ENCODE peak calls at places on chromosome 14, in five cellular contexts. One of them, this sample, is unnamed.

GRCh38 chr14:77181603-77182437 is at the start of gene TMEM63C:
- DNase-seq in A549: peak; percentile 88
- DNase-seq in Peyer's patch: peak; percentile 83
- DNase-seq in body of pancreas: peak; percentile 72
- DNase-seq in brain microvascular endothelial cell: no peak
- DNase-seq in this sample: no peak

GRCh38 chr14:54471641-54472040 is 17.1 kb downstream of the GMFB start:
- DNase-seq in brain microvascular endothelial cell: no peak
- DNase-seq in body of pancreas: no peak
- DNase-seq in Peyer's patch: no peak
- DNase-seq in A549: no peak
- DNase-seq in this sample: no peak

GRCh38 chr14:22047105-22047504 is 373.5 kb upstream of the OR4E1 start:
- DNase-seq in Peyer's patch: no peak
- DNase-seq in brain microvascular endothelial cell: no peak
- DNase-seq in body of pancreas: no peak
- DNase-seq in A549: peak; percentile 31
- DNase-seq in this sample: no peak

GRCh38 chr14:60226296-60226695 is 22.7 kb upstream of the PPM1A start:
- DNase-seq in body of pancreas: no peak
- DNase-seq in brain microvascular endothelial cell: no peak
- DNase-seq in Peyer's patch: no peak
- DNase-seq in A549: no peak
- DNase-seq in this sample: no peak

GRCh38 chr14:61484826-61485584 is 163.6 kb downstream of the PRKCH start:
- DNase-seq in body of pancreas: peak; percentile 74
- DNase-seq in brain microvascular endothelial cell: no peak
- DNase-seq in A549: no peak
- DNase-seq in Peyer's patch: no peak
- DNase-seq in this sample: no peak

GRCh38 chr14:56754966-56755365 is 55.3 kb downstream of the OTX2 start:
- DNase-seq in Peyer's patch: no peak
- DNase-seq in A549: no peak
- DNase-seq in brain microvascular endothelial cell: no peak
- DNase-seq in body of pancreas: no peak
- DNase-seq in this sample: no peak

GRCh38 chr14:64209428-64210165 is 84.6 kb downstream of the ESR2 start:
- DNase-seq in Peyer's patch: peak; percentile 86
- DNase-seq in body of pancreas: no peak
- DNase-seq in brain microvascular endothelial cell: no peak
- DNase-seq in A549: no peak
- DNase-seq in this sample: peak; percentile 32

GRCh38 chr14:92655802-92656201 is 92.6 kb downstream of the LGMN start:
- DNase-seq in A549: no peak
- DNase-seq in body of pancreas: no peak
- DNase-seq in brain microvascular endothelial cell: no peak
- DNase-seq in Peyer's patch: no peak
- DNase-seq in this sample: no peak

GRCh38 chr14:96583605-96584041 is 81.4 kb downstream of the PAPOLA start:
- DNase-seq in brain microvascular endothelial cell: no peak
- DNase-seq in A549: no peak
- DNase-seq in body of pancreas: no peak
- DNase-seq in Peyer's patch: no peak
- DNase-seq in this sample: no peak

GRCh38 chr14:71321556-71322315 is 414.5 kb downstream of the PCNX1 start:
- DNase-seq in body of pancreas: peak; percentile 21
- DNase-seq in brain microvascular endothelial cell: peak; percentile 29
- DNase-seq in Peyer's patch: no peak
- DNase-seq in A549: peak; percentile 12
- DNase-seq in this sample: peak; percentile 36

GRCh38 chr14:75457648-75458165 is 29.9 kb downstream of the JDP2 start:
- DNase-seq in body of pancreas: no peak
- DNase-seq in brain microvascular endothelial cell: no peak
- DNase-seq in Peyer's patch: no peak
- DNase-seq in A549: no peak
- DNase-seq in this sample: no peak

GRCh38 chr14:71399057-71399487 is 491.8 kb downstream of the PCNX1 start:
- DNase-seq in brain microvascular endothelial cell: no peak
- DNase-seq in Peyer's patch: no peak
- DNase-seq in body of pancreas: no peak
- DNase-seq in A549: no peak
- DNase-seq in this sample: no peak

GRCh38 chr14:99730876-99731351 is 46.8 kb downstream of the CYP46A1 start:
- DNase-seq in body of pancreas: peak; percentile 13
- DNase-seq in A549: no peak
- DNase-seq in Peyer's patch: peak; percentile 35
- DNase-seq in brain microvascular endothelial cell: no peak
- DNase-seq in this sample: no peak

GRCh38 chr14:71532349-71532748 is 399.9 kb upstream of the RGS6 start:
- DNase-seq in Peyer's patch: no peak
- DNase-seq in A549: no peak
- DNase-seq in body of pancreas: no peak
- DNase-seq in brain microvascular endothelial cell: peak; percentile 75
- DNase-seq in this sample: no peak

GRCh38 chr14:80468331-80469122 is 257.2 kb upstream of the DIO2 start:
- DNase-seq in A549: peak; percentile 68
- DNase-seq in Peyer's patch: no peak
- DNase-seq in brain microvascular endothelial cell: no peak
- DNase-seq in body of pancreas: no peak
- DNase-seq in this sample: no peak

GRCh38 chr14:91112172-91112571 is 1.7 kb upstream of the DGLUCY start:
- DNase-seq in body of pancreas: no peak
- DNase-seq in A549: no peak
- DNase-seq in brain microvascular endothelial cell: no peak
- DNase-seq in Peyer's patch: no peak
- DNase-seq in this sample: no peak

DNA sequence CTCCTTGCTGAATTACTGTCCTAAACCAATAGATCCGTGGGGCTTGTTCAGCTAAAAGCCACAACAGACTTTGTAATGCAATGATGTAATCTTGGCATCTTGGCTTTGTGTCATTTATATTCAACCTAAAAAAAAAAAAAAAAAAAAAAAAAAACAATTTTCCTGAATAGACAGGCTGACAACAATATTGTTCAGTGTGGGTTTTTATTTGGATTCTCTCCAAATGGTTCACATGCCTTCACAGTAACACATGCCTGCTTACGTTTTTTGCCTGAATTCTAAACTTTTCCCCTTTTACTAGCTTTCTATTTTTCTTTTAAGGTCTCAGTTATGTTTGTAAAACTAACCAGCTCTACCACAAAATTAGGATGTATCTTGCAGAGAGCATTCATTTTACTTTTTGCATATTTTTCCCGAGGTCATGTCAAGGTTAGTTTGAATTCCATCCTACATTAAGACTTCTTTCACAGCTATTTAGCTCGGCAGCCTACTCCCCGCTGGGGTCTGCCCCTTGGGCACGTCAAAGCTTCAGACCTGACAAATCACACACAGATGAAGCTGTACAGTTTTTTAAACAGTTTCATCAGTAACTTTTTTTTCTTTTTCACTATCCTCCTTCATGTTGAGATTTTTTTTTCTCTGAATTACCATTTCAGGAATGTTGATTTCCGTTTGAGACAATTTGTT is 213.7 kb upstream of the NPAS3 start:
- DNase-seq in A549: no peak
- DNase-seq in Peyer's patch: no peak
- DNase-seq in brain microvascular endothelial cell: peak; percentile 94
- DNase-seq in body of pancreas: no peak
- DNase-seq in this sample: peak; percentile 66
- H3K4me3 ChIP-seq in A549: no peak overlapping the region
- H3K4me3 ChIP-seq in Peyer's patch: no peak overlapping the region
- H3K4me3 ChIP-seq in brain microvascular endothelial cell: peak overlapping the region; percentile 39
- H3K4me3 ChIP-seq in body of pancreas: no peak overlapping the region
- H3K4me3 ChIP-seq in this sample: peak overlapping the region; percentile 26

GRCh38 chr14:20482382-20482781 is 13.2 kb downstream of the PNP start:
- DNase-seq in A549: no peak
- DNase-seq in body of pancreas: no peak
- DNase-seq in brain microvascular endothelial cell: no peak
- DNase-seq in Peyer's patch: no peak
- DNase-seq in this sample: no peak

GRCh38 chr14:20472566-20473206 is 3.5 kb downstream of the PNP start:
- DNase-seq in A549: no peak
- DNase-seq in body of pancreas: no peak
- DNase-seq in brain microvascular endothelial cell: no peak
- DNase-seq in Peyer's patch: no peak
- DNase-seq in this sample: no peak

GRCh38 chr14:20476795-20477194 is 7.6 kb downstream of the PNP start:
- DNase-seq in body of pancreas: no peak
- DNase-seq in A549: no peak
- DNase-seq in Peyer's patch: no peak
- DNase-seq in brain microvascular endothelial cell: no peak
- DNase-seq in this sample: no peak

GRCh38 chr14:20478915-20479314 is 9.7 kb downstream of the PNP start:
- DNase-seq in body of pancreas: no peak
- DNase-seq in A549: no peak
- DNase-seq in brain microvascular endothelial cell: no peak
- DNase-seq in Peyer's patch: no peak
- DNase-seq in this sample: no peak

GRCh38 chr14:20477211-20477876 is 8.1 kb downstream of the PNP start:
- DNase-seq in brain microvascular endothelial cell: peak; percentile 83
- DNase-seq in body of pancreas: peak; percentile 44
- DNase-seq in Peyer's patch: no peak
- DNase-seq in A549: no peak
- DNase-seq in this sample: no peak
- TF ChIP-seq CTCF in brain microvascular endothelial cell: no peak
- TF ChIP-seq CTCF in body of pancreas: no peak
- TF ChIP-seq CTCF in Peyer's patch: no peak
- TF ChIP-seq CTCF in A549: no peak
- TF ChIP-seq CTCF in this sample: no peak

GRCh38 chr14:34536951-34537676 is 2.4 kb downstream of the EAPP start:
- DNase-seq in brain microvascular endothelial cell: peak; percentile 89
- DNase-seq in body of pancreas: no peak
- DNase-seq in A549: no peak
- DNase-seq in Peyer's patch: no peak
- DNase-seq in this sample: no peak

GRCh38 chr14:34539407-34540180 is at the start of gene EAPP:
- DNase-seq in A549: peak; percentile 99
- DNase-seq in Peyer's patch: peak; percentile 99
- DNase-seq in brain microvascular endothelial cell: peak; percentile 96
- DNase-seq in body of pancreas: peak; percentile 99
- DNase-seq in this sample: peak; percentile 96

GRCh38 chr14:34538871-34539406 is 562 bp downstream of the EAPP start:
- DNase-seq in body of pancreas: no peak
- DNase-seq in A549: no peak
- DNase-seq in Peyer's patch: no peak
- DNase-seq in brain microvascular endothelial cell: no peak
- DNase-seq in this sample: no peak

GRCh38 chr14:34537677-34538009 is 1.9 kb downstream of the EAPP start:
- DNase-seq in brain microvascular endothelial cell: no peak
- DNase-seq in body of pancreas: no peak
- DNase-seq in Peyer's patch: no peak
- DNase-seq in A549: no peak
- DNase-seq in this sample: no peak
- H3K4me3 ChIP-seq in brain microvascular endothelial cell: no peak overlapping the region
- H3K4me3 ChIP-seq in body of pancreas: no peak overlapping the region
- H3K4me3 ChIP-seq in Peyer's patch: no peak overlapping the region
- H3K4me3 ChIP-seq in A549: no peak overlapping the region
- H3K4me3 ChIP-seq in this sample: peak overlapping the region; percentile 28

DNA sequence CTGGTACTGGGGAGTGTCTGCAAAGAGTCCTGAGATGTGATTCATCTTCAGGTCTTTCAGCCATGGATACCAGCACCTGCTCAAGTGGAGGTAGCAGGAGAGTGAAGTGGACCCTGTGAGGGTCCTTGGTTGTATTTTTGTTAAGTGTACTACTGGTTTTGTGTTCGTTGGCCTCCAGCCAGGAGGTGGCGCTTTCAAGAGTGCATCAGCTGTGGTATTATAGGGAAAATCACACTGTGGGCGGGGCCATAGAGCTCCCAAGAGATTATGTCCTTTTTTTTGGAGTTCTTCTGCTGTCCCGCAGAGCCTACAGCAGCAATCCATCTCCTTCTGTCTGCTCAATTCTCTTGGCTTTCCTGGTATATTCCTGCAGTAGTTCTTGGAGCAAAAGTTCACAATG is 66.8 kb downstream of the SPATA7 start:
- DNase-seq in brain microvascular endothelial cell: no peak
- DNase-seq in Peyer's patch: no peak
- DNase-seq in A549: peak; percentile 10
- DNase-seq in body of pancreas: no peak
- DNase-seq in this sample: no peak
- TF ChIP-seq CTCF in brain microvascular endothelial cell: no peak
- TF ChIP-seq CTCF in Peyer's patch: no peak
- TF ChIP-seq CTCF in A549: no peak
- TF ChIP-seq CTCF in body of pancreas: no peak
- TF ChIP-seq CTCF in this sample: no peak